ENCODE peak calls at places on chromosomes 7 and 10, in five cellular contexts. N is aorta; O is naive thymus-derived CD4-positive, alpha-beta T cell; J is hepatocyte; D is GM23338. W is an unnamed sample.

GRCh38 chr7:92633211-92633906 is 43.2 kb upstream of the FAM133B start:
- DNase-seq in N (no peak), O (peak; percentile 13), J (peak; percentile 55), D (no peak), W (no peak)

GRCh38 chr10:112838784-112839481 is 111.1 kb upstream of the TCF7L2 start:
- DNase-seq in N (no peak), O (no peak), J (no peak), D (peak; percentile 61), W (no peak)

GRCh38 chr10:74078037-74078436 is 72.6 kb downstream of the AP3M1 start:
- DNase-seq in N (no peak), O (no peak), J (no peak), D (no peak), W (peak; percentile 37)

GRCh38 chr10:65358565-65358964 is 1567.3 kb upstream of the LRRTM3 start:
- DNase-seq in N (no peak), O (no peak), J (peak; percentile 58), D (peak; percentile 65), W (no peak)

GRCh38 chr10:93379366-93380042 is 102.6 kb downstream of the MYOF start:
- DNase-seq in N (no peak), O (no peak), J (no peak), D (no peak), W (no peak)

GRCh38 chr7:44965937-44966730 is 12.7 kb downstream of the MYO1G start:
- DNase-seq in N (peak; percentile 74), O (no peak), J (no peak), D (no peak), W (no peak)

GRCh38 chr10:7948601-7949000 is 105.9 kb upstream of the GATA3 start:
- DNase-seq in N (no peak), O (no peak), J (no peak), D (no peak), W (no peak)

GRCh38 chr7:41987-42386 is 150.4 kb upstream of the FAM20C start:
- DNase-seq in N (no peak), O (no peak), J (no peak), D (no peak), W (no peak)

GRCh38 chr10:69344591-69345244 is 66.4 kb downstream of the HK1 start:
- DNase-seq in N (no peak), O (peak; percentile 35), J (no peak), D (peak; percentile 49), W (no peak)

GRCh38 chr10:70756710-70757360 is 28.3 kb downstream of the TBATA start:
- DNase-seq in N (peak; percentile 45), O (no peak), J (no peak), D (no peak), W (no peak)

GRCh38 chr10:5076615-5077014 is 17.6 kb upstream of the AKR1C3 start:
- DNase-seq in N (no peak), O (no peak), J (no peak), D (no peak), W (no peak)

GRCh38 chr7:112282476-112283188 is 76.1 kb downstream of the ZNF277 start:
- DNase-seq in N (no peak), O (no peak), J (no peak), D (no peak), W (no peak)

GRCh38 chr7:140062118-140062527 is 628 bp downstream of the PARP12 start:
- DNase-seq in N (no peak), O (peak; percentile 62), J (peak; percentile 41), D (peak; percentile 24), W (peak; percentile 64)

GRCh38 chr10:68331455-68332258 is at the start of gene HNRNPH3:
- DNase-seq in N (peak; percentile 99), O (peak; percentile 97), J (peak; percentile 100), D (peak; percentile 99), W (peak; percentile 100)

GRCh38 chr10:83555264-83555663 is 584.0 kb upstream of the GHITM start:
- DNase-seq in N (no peak), O (no peak), J (no peak), D (no peak), W (peak; percentile 24)

GRCh38 chr7:84647797-84648762 is 453.5 kb upstream of the SEMA3A start:
- DNase-seq in N (no peak), O (no peak), J (no peak), D (no peak), W (no peak)

GRCh38 chr7:120723465-120724385 is 134.2 kb downstream of the TSPAN12 start:
- DNase-seq in N (no peak), O (no peak), J (no peak), D (no peak), W (no peak)
- H3K27me3 ChIP-seq in N (no peaks in the 10 kb centered on the region), O (no peaks in the 10 kb centered on the region), J (no peaks in the 10 kb centered on the region), D (no peaks in the 10 kb centered on the region), W (no peaks in the 10 kb centered on the region)

DNA sequence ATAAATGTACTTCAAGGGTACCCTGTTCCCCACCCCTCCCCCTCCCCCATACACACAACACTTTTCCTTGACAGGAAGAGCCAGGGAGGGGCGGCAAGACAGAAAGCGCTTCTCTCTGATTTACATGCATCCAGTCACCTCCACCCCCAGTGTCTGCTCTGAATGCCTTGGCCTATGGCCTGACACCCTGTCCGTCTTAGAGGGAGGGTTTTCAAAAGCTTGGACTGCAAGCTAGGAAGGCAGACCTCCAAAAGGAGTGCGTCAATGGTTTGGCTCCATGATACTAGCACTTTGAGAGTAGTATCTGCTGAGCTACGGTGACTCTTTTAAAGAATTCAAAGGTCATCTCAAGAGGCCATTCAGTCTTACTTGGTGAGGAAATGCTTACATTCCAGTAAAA is 20.3 kb upstream of the PAX2 start:
- DNase-seq in N (no peak), O (no peak), J (no peak), D (peak; percentile 58), W (no peak)
- H3K27me3 ChIP-seq in N (peaks cover 4% of the 10 kb centered on the region), O (peaks cover 9% of the 10 kb centered on the region), J (peaks cover 94% of the 10 kb centered on the region), D (peaks cover 100% of the 10 kb centered on the region), W (peaks cover 8% of the 10 kb centered on the region)

DNA sequence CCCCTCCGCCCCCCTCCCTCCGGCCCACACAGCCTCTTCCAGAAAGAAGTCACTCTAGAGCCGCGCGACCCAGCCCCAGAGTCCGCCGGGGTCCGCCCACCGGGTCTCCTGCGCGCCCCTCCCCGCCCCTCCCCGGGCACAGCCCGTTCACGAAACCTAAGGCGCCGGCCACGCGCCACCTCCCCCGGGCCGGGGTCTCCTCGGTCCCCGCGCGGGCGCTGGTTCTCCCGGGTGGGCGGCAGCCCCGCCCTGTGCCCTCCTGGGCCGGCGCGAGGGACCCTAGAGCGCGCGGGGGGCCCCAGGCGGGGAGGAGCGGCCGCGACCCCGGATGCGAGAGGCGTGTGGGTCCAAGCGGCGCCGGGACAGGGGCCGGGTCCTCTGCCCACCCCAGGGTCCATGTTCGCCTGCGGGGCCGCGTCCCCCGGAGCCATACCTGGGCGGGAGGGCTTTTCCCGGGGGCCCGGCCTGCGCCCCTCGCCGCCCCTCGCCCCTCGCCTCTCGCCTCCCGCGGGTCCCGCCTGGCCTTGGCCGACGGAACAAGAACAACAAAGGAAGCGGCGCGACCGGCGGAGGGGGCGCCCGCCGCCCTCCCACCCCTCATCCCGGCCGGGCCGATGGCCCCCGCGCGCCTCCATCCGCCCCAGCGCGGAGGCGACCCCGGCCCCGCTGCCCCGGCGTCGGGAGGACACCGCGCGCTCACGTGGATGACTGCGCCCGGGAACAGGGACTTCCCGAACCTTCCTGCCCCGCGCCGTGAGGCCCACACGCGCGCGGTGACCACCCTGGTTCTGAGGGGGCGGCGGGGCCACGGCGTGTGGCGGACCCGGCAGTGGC is 348.0 kb downstream of the DNAJB6 start:
- DNase-seq in N (no peak), O (no peak), J (no peak), D (no peak), W (no peak)
- H3K27me3 ChIP-seq in N (no peaks in the 10 kb centered on the region), O (peaks cover 55% of the 10 kb centered on the region), J (peaks cover 97% of the 10 kb centered on the region), D (peaks cover 97% of the 10 kb centered on the region), W (no peaks in the 10 kb centered on the region)

DNA sequence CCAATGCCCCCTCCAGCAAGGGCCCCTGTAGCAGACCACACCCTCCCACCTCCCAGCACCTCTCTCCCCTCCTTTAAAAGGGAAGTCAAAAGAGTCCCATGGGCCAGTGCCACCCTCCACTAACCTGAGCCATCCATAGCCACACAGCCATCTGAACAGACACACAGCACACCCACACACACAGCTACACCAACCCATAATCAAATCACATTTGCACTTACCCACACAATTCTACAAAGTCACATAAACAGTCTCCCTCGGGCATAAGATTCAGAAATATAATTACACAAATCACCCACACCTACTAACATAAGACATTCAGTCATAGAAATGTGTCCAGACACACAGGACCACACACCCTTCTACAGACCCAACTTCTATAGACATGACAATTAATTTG is 96.3 kb downstream of the HIF1AN start:
- DNase-seq in N (no peak), O (no peak), J (no peak), D (no peak), W (no peak)
- H3K27me3 ChIP-seq in N (no peaks in the 10 kb centered on the region), O (no peaks in the 10 kb centered on the region), J (peaks cover 13% of the 10 kb centered on the region), D (no peaks in the 10 kb centered on the region), W (peaks cover 3% of the 10 kb centered on the region)